ENCODE peak calls at places on chromosome 1, in six cellular contexts. H is A549, Y is neural progenitor cell, F is upper lobe of left lung, V is fibroblast of lung, O is esophagus muscularis mucosa. P is an unnamed sample.

GRCh38 chr1:163315773-163316374 is 5.9 kb upstream of the NUF2 start:
- DNase-seq in H (peak; percentile 10), Y (peak; percentile 67), F (no peak), V (peak; percentile 42), O (no peak), P (peak; percentile 26)

GRCh38 chr1:102105931-102106550 is 109.3 kb upstream of the OLFM3 start:
- DNase-seq in H (no peak), Y (peak; percentile 6), F (no peak), V (no peak), O (no peak), P (no peak)

GRCh38 chr1:155127672-155128468 is at the start of gene EFNA1:
- DNase-seq in H (no peak), Y (peak; percentile 78), F (peak; percentile 93), V (peak; percentile 25), O (no peak), P (peak; percentile 27)

GRCh38 chr1:152050886-152051764 is 14.3 kb upstream of the S100A11 start:
- DNase-seq in H (no peak), Y (no peak), F (no peak), V (peak; percentile 9), O (no peak), P (no peak)

GRCh38 chr1:28518000-28518744 is 12.3 kb downstream of the RCC1 start:
- DNase-seq in H (peak; percentile 73), Y (peak; percentile 96), F (peak; percentile 98), V (peak; percentile 83), O (peak; percentile 97), P (peak; percentile 80)

GRCh38 chr1:206128192-206128591 is 11.0 kb upstream of the AVPR1B start:
- DNase-seq in H (no peak), Y (no peak), F (no peak), V (no peak), O (no peak), P (no peak)

GRCh38 chr1:25220666-25221065 is 11.6 kb downstream of the SYF2 start:
- DNase-seq in H (no peak), Y (no peak), F (no peak), V (no peak), O (no peak), P (no peak)

GRCh38 chr1:19861034-19861433 is 21.2 kb upstream of the OTUD3 start:
- DNase-seq in H (no peak), Y (no peak), F (no peak), V (peak; percentile 78), O (no peak), P (no peak)

GRCh38 chr1:45442272-45442671 is 48.7 kb downstream of the TESK2 start:
- DNase-seq in H (no peak), Y (no peak), F (no peak), V (peak; percentile 84), O (no peak), P (no peak)

GRCh38 chr1:26363549-26364448 is 8.8 kb downstream of the ZNF683 start:
- DNase-seq in H (peak; percentile 59), Y (peak; percentile 93), F (peak; percentile 97), V (peak; percentile 59), O (peak; percentile 95), P (peak; percentile 87)

GRCh38 chr1:221793439-221794078 is 51.7 kb upstream of the DUSP10 start:
- DNase-seq in H (no peak), Y (no peak), F (no peak), V (peak; percentile 41), O (no peak), P (no peak)

GRCh38 chr1:38872401-38873026 is 634 bp downstream of the MYCBP start:
- DNase-seq in H (peak; percentile 15), Y (peak; percentile 38), F (no peak), V (peak; percentile 25), O (no peak), P (peak; percentile 13)

GRCh38 chr1:233394860-233395717 is 67.6 kb downstream of the MAP3K21 start:
- DNase-seq in H (peak; percentile 61), Y (peak; percentile 69), F (no peak), V (peak; percentile 52), O (no peak), P (no peak)

GRCh38 chr1:235424092-235424491 is 56.9 kb downstream of the TBCE start:
- DNase-seq in H (no peak), Y (no peak), F (no peak), V (no peak), O (no peak), P (no peak)

GRCh38 chr1:21742578-21742977 is 40.4 kb downstream of the USP48 start:
- DNase-seq in H (no peak), Y (no peak), F (no peak), V (no peak), O (no peak), P (no peak)

GRCh38 chr1:205344010-205344808 is 12.5 kb downstream of the KLHDC8A start:
- DNase-seq in H (no peak), Y (peak; percentile 78), F (peak; percentile 86), V (no peak), O (no peak), P (peak; percentile 37)

GRCh38 chr1:91754348-91754747 is 131.6 kb downstream of the TGFBR3 start:
- DNase-seq in H (no peak), Y (no peak), F (no peak), V (peak; percentile 73), O (no peak), P (no peak)

GRCh38 chr1:202618387-202619022 is 91.7 kb downstream of the SYT2 start:
- DNase-seq in H (no peak), Y (no peak), F (no peak), V (peak; percentile 84), O (no peak), P (no peak)

GRCh38 chr1:40308036-40308727 is 8.9 kb downstream of the COL9A2 start:
- DNase-seq in H (no peak), Y (no peak), F (no peak), V (no peak), O (no peak), P (no peak)

GRCh38 chr1:205310981-205311704 is 10.4 kb downstream of the NUAK2 start:
- DNase-seq in H (no peak), Y (no peak), F (no peak), V (no peak), O (no peak), P (no peak)

GRCh38 chr1:156807627-156808026 is 9.0 kb downstream of the SH2D2A start:
- DNase-seq in H (no peak), Y (no peak), F (no peak), V (no peak), O (no peak), P (no peak)

GRCh38 chr1:156468693-156469345 is 31.8 kb downstream of the MEF2D start:
- DNase-seq in H (no peak), Y (no peak), F (no peak), V (no peak), O (no peak), P (no peak)

GRCh38 chr1:113035086-113035485 is 37.9 kb upstream of the LRIG2 start:
- DNase-seq in H (no peak), Y (no peak), F (no peak), V (no peak), O (no peak), P (no peak)

GRCh38 chr1:116537439-116537838 is 33.4 kb downstream of the CD58 start:
- DNase-seq in H (no peak), Y (no peak), F (no peak), V (peak; percentile 56), O (no peak), P (no peak)

GRCh38 chr1:177660188-177660587 is 309.7 kb downstream of the SEC16B start:
- DNase-seq in H (no peak), Y (no peak), F (no peak), V (no peak), O (no peak), P (no peak)

GRCh38 chr1:8886589-8886988 is 8.1 kb upstream of the ENO1 start:
- DNase-seq in H (no peak), Y (no peak), F (no peak), V (no peak), O (no peak), P (no peak)

GRCh38 chr1:8879348-8880067 is 1.0 kb upstream of the ENO1 start:
- DNase-seq in H (no peak), Y (no peak), F (no peak), V (no peak), O (no peak), P (no peak)

GRCh38 chr1:8878448-8879347 is at the start of gene ENO1:
- DNase-seq in H (peak; percentile 79), Y (peak; percentile 94), F (peak; percentile 100), V (peak; percentile 97), O (peak; percentile 100), P (peak; percentile 100)

GRCh38 chr1:8880068-8880676 is 1.7 kb upstream of the ENO1 start:
- DNase-seq in H (peak; percentile 83), Y (no peak), F (no peak), V (peak; percentile 97), O (no peak), P (no peak)

GRCh38 chr1:8883510-8883909 is 5.0 kb upstream of the ENO1 start:
- DNase-seq in H (no peak), Y (no peak), F (no peak), V (no peak), O (no peak), P (no peak)
- TF ChIP-seq CTCF in H (no peak), Y (no peak), F (no peak), V (no peak), O (no peak), P (no peak)

DNA sequence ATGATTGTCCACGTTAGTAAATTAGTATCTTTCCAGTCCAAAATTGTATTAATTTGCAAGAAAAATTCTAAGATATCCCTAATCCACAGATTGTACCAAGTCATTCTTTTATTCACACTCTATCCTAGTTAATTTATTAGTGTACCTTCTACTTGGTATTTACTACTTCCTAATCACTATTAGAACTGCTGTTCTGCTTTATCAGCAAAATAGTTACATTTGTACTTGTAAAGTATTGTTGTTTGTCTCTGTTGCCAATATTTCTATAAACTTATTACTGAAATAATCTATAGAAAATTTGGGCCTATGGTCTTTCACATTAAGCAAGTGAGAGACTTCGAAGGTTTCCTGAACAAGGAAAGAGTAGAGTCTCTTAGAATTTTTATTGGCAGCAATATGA is 5.6 kb upstream of the CRP start:
- DNase-seq in H (no peak), Y (no peak), F (no peak), V (no peak), O (no peak), P (no peak)
- H3K9me3 ChIP-seq in H (peaks cover 10% of the 10 kb centered on the region), Y (peaks cover 6% of the 10 kb centered on the region), F (peaks cover 14% of the 10 kb centered on the region), V (no peaks in the 10 kb centered on the region), O (peaks cover 27% of the 10 kb centered on the region), P (peaks cover 21% of the 10 kb centered on the region)

DNA sequence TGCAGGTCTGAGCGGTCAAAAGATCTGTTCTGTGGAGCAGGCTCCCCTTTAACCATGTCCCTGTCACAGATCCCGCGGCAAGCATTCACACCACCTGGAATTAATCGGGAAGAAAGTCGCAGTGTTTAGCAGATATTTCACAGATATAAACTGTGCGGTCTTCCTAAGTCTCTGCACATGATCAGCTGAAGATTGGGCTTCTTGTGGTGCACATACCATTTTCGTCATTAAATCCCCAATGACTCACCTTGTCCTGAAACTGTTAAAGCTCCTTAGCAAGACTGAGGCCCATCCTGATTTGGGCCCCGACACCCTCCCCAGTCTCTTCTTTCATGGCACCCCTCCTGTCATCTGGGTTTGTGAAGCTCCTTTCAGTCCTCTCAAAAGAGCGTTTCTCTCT is 158.8 kb downstream of the KIF26B start:
- DNase-seq in H (no peak), Y (no peak), F (no peak), V (no peak), O (no peak), P (no peak)
- H3K27ac ChIP-seq in H (no peak overlapping the region), Y (no peak overlapping the region), F (no peak overlapping the region), V (no peak overlapping the region), O (no peak overlapping the region), P (no peak overlapping the region)

DNA sequence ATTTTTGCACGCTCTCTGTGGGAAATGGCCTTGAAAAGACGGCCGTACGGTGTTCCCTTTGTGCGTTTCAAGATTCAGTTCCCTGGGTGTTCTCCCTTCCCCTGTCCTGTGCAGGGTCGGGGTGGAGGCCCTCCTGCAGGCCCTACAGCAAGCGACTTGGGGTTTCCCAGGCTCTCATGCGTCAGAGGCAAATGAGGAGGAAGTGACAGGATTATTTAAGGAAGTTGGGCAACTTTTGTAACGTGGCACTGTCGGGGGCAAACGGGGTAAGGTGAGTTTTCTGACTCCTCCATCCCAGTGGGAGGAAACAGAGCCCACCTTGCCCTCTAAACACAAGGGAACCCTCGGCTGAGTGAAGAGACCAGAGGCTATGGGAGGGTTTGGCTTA is 16.1 kb upstream of the AJAP1 start:
- DNase-seq in H (no peak), Y (no peak), F (no peak), V (no peak), O (no peak), P (no peak)
- TF ChIP-seq CTCF in H (no peak), Y (no peak), F (no peak), V (no peak), O (no peak), P (no peak)

P was measured in CD4-positive, alpha-beta T cell.